ENCODE peak calls at places on chromosomes 5 and 9, in nine cellular contexts. U, K, A, F, O, C, X, Y and N are unnamed samples.

GRCh38 chr9:76957258-76957657 is 51.3 kb upstream of the PRUNE2 start:
- DNase-seq in U (no peak), K (no peak), A (no peak), F (no peak), O (no peak), C (no peak), X (no peak), Y (no peak), N (no peak)

GRCh38 chr5:6634327-6634713 is 1.1 kb downstream of the SRD5A1 start:
- DNase-seq in U (no peak), K (no peak), A (no peak), F (no peak), O (peak), C (no peak), X (no peak), Y (no peak), N (no peak)

GRCh38 chr9:84146893-84147705 is 166.5 kb downstream of the RMI1 start:
- DNase-seq in U (no peak), K (no peak), A (no peak), F (no peak), O (peak), C (no peak), X (no peak), Y (no peak), N (no peak)

GRCh38 chr9:125929846-125930245 is 182.7 kb downstream of the PBX3 start:
- DNase-seq in U (no peak), K (no peak), A (no peak), F (no peak), O (no peak), C (no peak), X (no peak), Y (no peak), N (no peak)

GRCh38 chr5:129905467-129906176 is 1.4 kb downstream of the CHSY3 start:
- DNase-seq in U (no peak), K (no peak), A (no peak), F (no peak), O (no peak), C (peak), X (peak), Y (no peak), N (no peak)

GRCh38 chr9:137095664-137096517 is 9.1 kb downstream of the MAN1B1 start:
- DNase-seq in U (peak), K (no peak), A (no peak), F (peak), O (no peak), C (no peak), X (no peak), Y (peak), N (peak)

GRCh38 chr5:71014186-71014585 is 11.0 kb downstream of the NAIP start:
- DNase-seq in U (no peak), K (no peak), A (no peak), F (no peak), O (no peak), C (peak), X (no peak), Y (no peak), N (no peak)

GRCh38 chr5:1511037-1511436 is 12.7 kb downstream of the LPCAT1 start:
- DNase-seq in U (no peak), K (no peak), A (no peak), F (no peak), O (no peak), C (no peak), X (peak), Y (no peak), N (no peak)

GRCh38 chr9:20040991-20041606 is 252.3 kb upstream of the SLC24A2 start:
- DNase-seq in U (no peak), K (no peak), A (no peak), F (no peak), O (no peak), C (no peak), X (no peak), Y (no peak), N (no peak)

GRCh38 chr5:69368458-69369368 is 607 bp downstream of the AK6 start:
- DNase-seq in U (no peak), K (peak), A (no peak), F (peak), O (peak), C (no peak), X (no peak), Y (peak), N (peak)

GRCh38 chr5:149447373-149448367 is 68.6 kb upstream of the IL17B start:
- DNase-seq in U (no peak), K (no peak), A (no peak), F (no peak), O (no peak), C (no peak), X (no peak), Y (no peak), N (no peak)

GRCh38 chr9:2701070-2701469 is 16.2 kb upstream of the KCNV2 start:
- DNase-seq in U (no peak), K (no peak), A (no peak), F (no peak), O (no peak), C (no peak), X (no peak), Y (no peak), N (no peak)

GRCh38 chr5:177362102-177362868 is 4.6 kb downstream of the RGS14 start:
- DNase-seq in U (peak), K (no peak), A (no peak), F (peak), O (no peak), C (no peak), X (no peak), Y (no peak), N (no peak)

GRCh38 chr5:8720476-8720875 is 825.4 kb downstream of the SEMA5A start:
- DNase-seq in U (no peak), K (no peak), A (no peak), F (no peak), O (no peak), C (no peak), X (no peak), Y (no peak), N (no peak)

GRCh38 chr5:159105318-159106053 is 5.8 kb upstream of the EBF1 start:
- DNase-seq in U (no peak), K (no peak), A (no peak), F (no peak), O (no peak), C (no peak), X (peak), Y (no peak), N (no peak)

GRCh38 chr5:149857499-149857898 is 87.1 kb downstream of the PDE6A start:
- DNase-seq in U (no peak), K (no peak), A (peak), F (no peak), O (peak), C (no peak), X (peak), Y (no peak), N (no peak)

GRCh38 chr5:68348447-68349222 is 133.1 kb downstream of the PIK3R1 start:
- DNase-seq in U (no peak), K (no peak), A (no peak), F (no peak), O (no peak), C (no peak), X (no peak), Y (no peak), N (no peak)